ENCODE peak calls at places on chromosomes 4 and X, in six cellular contexts. One of them, this sample, is unnamed.

GRCh38 chr4:184806246-184806550 is 19.6 kb downstream of the ACSL1 start:
- DNase-seq in HEK293T: no peak
- DNase-seq in NCI-H2171 treated with DMSO at 0.1 percent for 48 hours: no peak
- DNase-seq in cardiac fibroblast: no peak
- DNase-seq in activated naive CD8-positive, alpha-beta T cell treated with anti-CD3 and anti-CD28 coated beads, Interleukin-2, amount 50 U/mL, for 24 hours: no peak
- DNase-seq in foreskin fibroblast: no peak
- DNase-seq in this sample: no peak

GRCh38 chrX:107831071-107831470 is 5.4 kb downstream of the MID2 start:
- DNase-seq in HEK293T: no peak
- DNase-seq in NCI-H2171 treated with DMSO at 0.1 percent for 48 hours: no peak
- DNase-seq in cardiac fibroblast: no peak
- DNase-seq in activated naive CD8-positive, alpha-beta T cell treated with anti-CD3 and anti-CD28 coated beads, Interleukin-2, amount 50 U/mL, for 24 hours: no peak
- DNase-seq in foreskin fibroblast: no peak
- DNase-seq in this sample: no peak

GRCh38 chr4:164949448-164950118 is 27.9 kb downstream of the TRIM61 start:
- DNase-seq in HEK293T: peak; percentile 28
- DNase-seq in NCI-H2171 treated with DMSO at 0.1 percent for 48 hours: no peak
- DNase-seq in cardiac fibroblast: no peak
- DNase-seq in activated naive CD8-positive, alpha-beta T cell treated with anti-CD3 and anti-CD28 coated beads, Interleukin-2, amount 50 U/mL, for 24 hours: no peak
- DNase-seq in foreskin fibroblast: peak; percentile 34
- DNase-seq in this sample: peak; percentile 13

GRCh38 chr4:7634611-7635010 is 199.9 kb upstream of the PSAPL1 start:
- DNase-seq in HEK293T: no peak
- DNase-seq in NCI-H2171 treated with DMSO at 0.1 percent for 48 hours: no peak
- DNase-seq in cardiac fibroblast: no peak
- DNase-seq in activated naive CD8-positive, alpha-beta T cell treated with anti-CD3 and anti-CD28 coated beads, Interleukin-2, amount 50 U/mL, for 24 hours: no peak
- DNase-seq in foreskin fibroblast: no peak
- DNase-seq in this sample: no peak

GRCh38 chr4:168600796-168601583 is 104.1 kb downstream of the PALLD start:
- DNase-seq in HEK293T: no peak
- DNase-seq in NCI-H2171 treated with DMSO at 0.1 percent for 48 hours: no peak
- DNase-seq in cardiac fibroblast: no peak
- DNase-seq in activated naive CD8-positive, alpha-beta T cell treated with anti-CD3 and anti-CD28 coated beads, Interleukin-2, amount 50 U/mL, for 24 hours: no peak
- DNase-seq in foreskin fibroblast: no peak
- DNase-seq in this sample: no peak

GRCh38 chrX:8484360-8484759 is 19.7 kb downstream of the VCX3B start:
- DNase-seq in HEK293T: no peak
- DNase-seq in NCI-H2171 treated with DMSO at 0.1 percent for 48 hours: peak; percentile 37
- DNase-seq in cardiac fibroblast: no peak
- DNase-seq in activated naive CD8-positive, alpha-beta T cell treated with anti-CD3 and anti-CD28 coated beads, Interleukin-2, amount 50 U/mL, for 24 hours: no peak
- DNase-seq in foreskin fibroblast: no peak
- DNase-seq in this sample: no peak

GRCh38 chr4:113935190-113935589 is 44.3 kb downstream of the ARSJ start:
- DNase-seq in HEK293T: no peak
- DNase-seq in NCI-H2171 treated with DMSO at 0.1 percent for 48 hours: no peak
- DNase-seq in cardiac fibroblast: peak; percentile 35
- DNase-seq in activated naive CD8-positive, alpha-beta T cell treated with anti-CD3 and anti-CD28 coated beads, Interleukin-2, amount 50 U/mL, for 24 hours: no peak
- DNase-seq in foreskin fibroblast: no peak
- DNase-seq in this sample: peak; percentile 39

GRCh38 chr4:128306992-128307581 is 19.5 kb upstream of the PGRMC2 start:
- DNase-seq in HEK293T: no peak
- DNase-seq in NCI-H2171 treated with DMSO at 0.1 percent for 48 hours: no peak
- DNase-seq in cardiac fibroblast: no peak
- DNase-seq in activated naive CD8-positive, alpha-beta T cell treated with anti-CD3 and anti-CD28 coated beads, Interleukin-2, amount 50 U/mL, for 24 hours: no peak
- DNase-seq in foreskin fibroblast: no peak
- DNase-seq in this sample: no peak

GRCh38 chr4:183078634-183079033 is 20.4 kb upstream of the WWC2 start:
- DNase-seq in HEK293T: no peak
- DNase-seq in NCI-H2171 treated with DMSO at 0.1 percent for 48 hours: no peak
- DNase-seq in cardiac fibroblast: no peak
- DNase-seq in activated naive CD8-positive, alpha-beta T cell treated with anti-CD3 and anti-CD28 coated beads, Interleukin-2, amount 50 U/mL, for 24 hours: no peak
- DNase-seq in foreskin fibroblast: no peak
- DNase-seq in this sample: no peak

GRCh38 chrX:133337250-133337649 is 78.0 kb downstream of the GPC4 start:
- DNase-seq in HEK293T: no peak
- DNase-seq in NCI-H2171 treated with DMSO at 0.1 percent for 48 hours: no peak
- DNase-seq in cardiac fibroblast: peak; percentile 0
- DNase-seq in activated naive CD8-positive, alpha-beta T cell treated with anti-CD3 and anti-CD28 coated beads, Interleukin-2, amount 50 U/mL, for 24 hours: no peak
- DNase-seq in foreskin fibroblast: no peak
- DNase-seq in this sample: no peak

GRCh38 chr4:110091426-110091825 is 107.0 kb downstream of the ELOVL6 start:
- DNase-seq in HEK293T: no peak
- DNase-seq in NCI-H2171 treated with DMSO at 0.1 percent for 48 hours: no peak
- DNase-seq in cardiac fibroblast: peak; percentile 44
- DNase-seq in activated naive CD8-positive, alpha-beta T cell treated with anti-CD3 and anti-CD28 coated beads, Interleukin-2, amount 50 U/mL, for 24 hours: no peak
- DNase-seq in foreskin fibroblast: peak; percentile 87
- DNase-seq in this sample: peak; percentile 80

GRCh38 chrX:32408389-32408788 is 803.0 kb downstream of the DMD start:
- DNase-seq in HEK293T: no peak
- DNase-seq in NCI-H2171 treated with DMSO at 0.1 percent for 48 hours: no peak
- DNase-seq in cardiac fibroblast: no peak
- DNase-seq in activated naive CD8-positive, alpha-beta T cell treated with anti-CD3 and anti-CD28 coated beads, Interleukin-2, amount 50 U/mL, for 24 hours: no peak
- DNase-seq in foreskin fibroblast: no peak
- DNase-seq in this sample: no peak

GRCh38 chr4:177047070-177047850 is 254.5 kb upstream of the VEGFC start:
- DNase-seq in HEK293T: peak; percentile 56
- DNase-seq in NCI-H2171 treated with DMSO at 0.1 percent for 48 hours: peak; percentile 12
- DNase-seq in cardiac fibroblast: peak; percentile 85
- DNase-seq in activated naive CD8-positive, alpha-beta T cell treated with anti-CD3 and anti-CD28 coated beads, Interleukin-2, amount 50 U/mL, for 24 hours: peak; percentile 62
- DNase-seq in foreskin fibroblast: peak; percentile 93
- DNase-seq in this sample: peak; percentile 58

GRCh38 chrX:11770320-11770719 is 12.3 kb downstream of the MSL3 start:
- DNase-seq in HEK293T: peak; percentile 69
- DNase-seq in NCI-H2171 treated with DMSO at 0.1 percent for 48 hours: peak; percentile 47
- DNase-seq in cardiac fibroblast: peak; percentile 71
- DNase-seq in activated naive CD8-positive, alpha-beta T cell treated with anti-CD3 and anti-CD28 coated beads, Interleukin-2, amount 50 U/mL, for 24 hours: no peak
- DNase-seq in foreskin fibroblast: peak; percentile 69
- DNase-seq in this sample: peak; percentile 46

GRCh38 chr4:118833192-118833820 is 2.6 kb downstream of the SEC24D start:
- DNase-seq in HEK293T: no peak
- DNase-seq in NCI-H2171 treated with DMSO at 0.1 percent for 48 hours: no peak
- DNase-seq in cardiac fibroblast: no peak
- DNase-seq in activated naive CD8-positive, alpha-beta T cell treated with anti-CD3 and anti-CD28 coated beads, Interleukin-2, amount 50 U/mL, for 24 hours: no peak
- DNase-seq in foreskin fibroblast: no peak
- DNase-seq in this sample: no peak

GRCh38 chrX:139759637-139760036 is 51.7 kb upstream of the MCF2 start:
- DNase-seq in HEK293T: peak; percentile 27
- DNase-seq in NCI-H2171 treated with DMSO at 0.1 percent for 48 hours: no peak
- DNase-seq in cardiac fibroblast: peak; percentile 30
- DNase-seq in activated naive CD8-positive, alpha-beta T cell treated with anti-CD3 and anti-CD28 coated beads, Interleukin-2, amount 50 U/mL, for 24 hours: no peak
- DNase-seq in foreskin fibroblast: peak; percentile 46
- DNase-seq in this sample: peak; percentile 11

GRCh38 chrX:132040066-132040465 is 17.0 kb downstream of the STK26 start:
- DNase-seq in HEK293T: no peak
- DNase-seq in NCI-H2171 treated with DMSO at 0.1 percent for 48 hours: no peak
- DNase-seq in cardiac fibroblast: no peak
- DNase-seq in activated naive CD8-positive, alpha-beta T cell treated with anti-CD3 and anti-CD28 coated beads, Interleukin-2, amount 50 U/mL, for 24 hours: no peak
- DNase-seq in foreskin fibroblast: no peak
- DNase-seq in this sample: no peak

GRCh38 chr4:143420227-143420626 is 83.6 kb downstream of the GAB1 start:
- DNase-seq in HEK293T: no peak
- DNase-seq in NCI-H2171 treated with DMSO at 0.1 percent for 48 hours: no peak
- DNase-seq in cardiac fibroblast: no peak
- DNase-seq in activated naive CD8-positive, alpha-beta T cell treated with anti-CD3 and anti-CD28 coated beads, Interleukin-2, amount 50 U/mL, for 24 hours: no peak
- DNase-seq in foreskin fibroblast: no peak
- DNase-seq in this sample: no peak

GRCh38 chr4:20022471-20022870 is 229.2 kb upstream of the SLIT2 start:
- DNase-seq in HEK293T: no peak
- DNase-seq in NCI-H2171 treated with DMSO at 0.1 percent for 48 hours: no peak
- DNase-seq in cardiac fibroblast: no peak
- DNase-seq in activated naive CD8-positive, alpha-beta T cell treated with anti-CD3 and anti-CD28 coated beads, Interleukin-2, amount 50 U/mL, for 24 hours: no peak
- DNase-seq in foreskin fibroblast: no peak
- DNase-seq in this sample: no peak

GRCh38 chr4:171849823-171850222 is 36.6 kb downstream of the GALNTL6 start:
- DNase-seq in HEK293T: no peak
- DNase-seq in NCI-H2171 treated with DMSO at 0.1 percent for 48 hours: no peak
- DNase-seq in cardiac fibroblast: no peak
- DNase-seq in activated naive CD8-positive, alpha-beta T cell treated with anti-CD3 and anti-CD28 coated beads, Interleukin-2, amount 50 U/mL, for 24 hours: no peak
- DNase-seq in foreskin fibroblast: no peak
- DNase-seq in this sample: no peak

GRCh38 chrX:143580266-143580665 is 55.6 kb downstream of the SLITRK4 start:
- DNase-seq in HEK293T: no peak
- DNase-seq in NCI-H2171 treated with DMSO at 0.1 percent for 48 hours: no peak
- DNase-seq in cardiac fibroblast: peak; percentile 91
- DNase-seq in activated naive CD8-positive, alpha-beta T cell treated with anti-CD3 and anti-CD28 coated beads, Interleukin-2, amount 50 U/mL, for 24 hours: no peak
- DNase-seq in foreskin fibroblast: no peak
- DNase-seq in this sample: no peak

GRCh38 chrX:65750674-65751469 is 83.4 kb downstream of the MSN start:
- DNase-seq in HEK293T: no peak
- DNase-seq in NCI-H2171 treated with DMSO at 0.1 percent for 48 hours: no peak
- DNase-seq in cardiac fibroblast: no peak
- DNase-seq in activated naive CD8-positive, alpha-beta T cell treated with anti-CD3 and anti-CD28 coated beads, Interleukin-2, amount 50 U/mL, for 24 hours: peak; percentile 22
- DNase-seq in foreskin fibroblast: no peak
- DNase-seq in this sample: no peak

GRCh38 chr4:147707892-147708672 is 23.8 kb upstream of the ARHGAP10 start:
- DNase-seq in HEK293T: peak; percentile 41
- DNase-seq in NCI-H2171 treated with DMSO at 0.1 percent for 48 hours: peak; percentile 15
- DNase-seq in cardiac fibroblast: peak; percentile 67
- DNase-seq in activated naive CD8-positive, alpha-beta T cell treated with anti-CD3 and anti-CD28 coated beads, Interleukin-2, amount 50 U/mL, for 24 hours: peak; percentile 54
- DNase-seq in foreskin fibroblast: peak; percentile 77
- DNase-seq in this sample: peak; percentile 33

GRCh38 chr4:115154826-115155225 is 41.4 kb upstream of the NDST4 start:
- DNase-seq in HEK293T: peak; percentile 13
- DNase-seq in NCI-H2171 treated with DMSO at 0.1 percent for 48 hours: peak; percentile 64
- DNase-seq in cardiac fibroblast: peak; percentile 3
- DNase-seq in activated naive CD8-positive, alpha-beta T cell treated with anti-CD3 and anti-CD28 coated beads, Interleukin-2, amount 50 U/mL, for 24 hours: no peak
- DNase-seq in foreskin fibroblast: peak; percentile 78
- DNase-seq in this sample: no peak

GRCh38 chrX:31222946-31223345 is 151.1 kb upstream of the FTHL17 start:
- DNase-seq in HEK293T: no peak
- DNase-seq in NCI-H2171 treated with DMSO at 0.1 percent for 48 hours: no peak
- DNase-seq in cardiac fibroblast: no peak
- DNase-seq in activated naive CD8-positive, alpha-beta T cell treated with anti-CD3 and anti-CD28 coated beads, Interleukin-2, amount 50 U/mL, for 24 hours: no peak
- DNase-seq in foreskin fibroblast: no peak
- DNase-seq in this sample: no peak

GRCh38 chrX:1909419-1910206 is 294.8 kb downstream of the ASMT start:
- DNase-seq in HEK293T: no peak
- DNase-seq in NCI-H2171 treated with DMSO at 0.1 percent for 48 hours: no peak
- DNase-seq in cardiac fibroblast: no peak
- DNase-seq in activated naive CD8-positive, alpha-beta T cell treated with anti-CD3 and anti-CD28 coated beads, Interleukin-2, amount 50 U/mL, for 24 hours: no peak
- DNase-seq in foreskin fibroblast: no peak
- DNase-seq in this sample: no peak

GRCh38 chr4:83208776-83209365 is 75.7 kb downstream of the COQ2 start:
- DNase-seq in HEK293T: no peak
- DNase-seq in NCI-H2171 treated with DMSO at 0.1 percent for 48 hours: no peak
- DNase-seq in cardiac fibroblast: no peak
- DNase-seq in activated naive CD8-positive, alpha-beta T cell treated with anti-CD3 and anti-CD28 coated beads, Interleukin-2, amount 50 U/mL, for 24 hours: no peak
- DNase-seq in foreskin fibroblast: peak; percentile 74
- DNase-seq in this sample: no peak

GRCh38 chr4:84530871-84531270 is 31.8 kb upstream of the NKX6-1 start:
- DNase-seq in HEK293T: no peak
- DNase-seq in NCI-H2171 treated with DMSO at 0.1 percent for 48 hours: no peak
- DNase-seq in cardiac fibroblast: peak; percentile 5
- DNase-seq in activated naive CD8-positive, alpha-beta T cell treated with anti-CD3 and anti-CD28 coated beads, Interleukin-2, amount 50 U/mL, for 24 hours: no peak
- DNase-seq in foreskin fibroblast: peak; percentile 54
- DNase-seq in this sample: peak; percentile 1

GRCh38 chr4:663438-664428 is 10.3 kb downstream of the ATP5ME start:
- DNase-seq in HEK293T: no peak
- DNase-seq in NCI-H2171 treated with DMSO at 0.1 percent for 48 hours: peak; percentile 66
- DNase-seq in cardiac fibroblast: no peak
- DNase-seq in activated naive CD8-positive, alpha-beta T cell treated with anti-CD3 and anti-CD28 coated beads, Interleukin-2, amount 50 U/mL, for 24 hours: peak; percentile 81
- DNase-seq in foreskin fibroblast: peak; percentile 13
- DNase-seq in this sample: no peak

GRCh38 chrX:147550217-147550616 is 361.5 kb upstream of the FMR1 start:
- DNase-seq in HEK293T: peak; percentile 20
- DNase-seq in NCI-H2171 treated with DMSO at 0.1 percent for 48 hours: peak; percentile 1
- DNase-seq in cardiac fibroblast: no peak
- DNase-seq in activated naive CD8-positive, alpha-beta T cell treated with anti-CD3 and anti-CD28 coated beads, Interleukin-2, amount 50 U/mL, for 24 hours: peak; percentile 1
- DNase-seq in foreskin fibroblast: no peak
- DNase-seq in this sample: no peak

GRCh38 chr4:20520901-20521300 is 179.4 kb upstream of the PACRGL start:
- DNase-seq in HEK293T: no peak
- DNase-seq in NCI-H2171 treated with DMSO at 0.1 percent for 48 hours: no peak
- DNase-seq in cardiac fibroblast: peak; percentile 34
- DNase-seq in activated naive CD8-positive, alpha-beta T cell treated with anti-CD3 and anti-CD28 coated beads, Interleukin-2, amount 50 U/mL, for 24 hours: no peak
- DNase-seq in foreskin fibroblast: peak; percentile 76
- DNase-seq in this sample: peak; percentile 60

GRCh38 chr4:110106946-110107325 is 91.5 kb downstream of the ELOVL6 start:
- DNase-seq in HEK293T: no peak
- DNase-seq in NCI-H2171 treated with DMSO at 0.1 percent for 48 hours: no peak
- DNase-seq in cardiac fibroblast: peak; percentile 65
- DNase-seq in activated naive CD8-positive, alpha-beta T cell treated with anti-CD3 and anti-CD28 coated beads, Interleukin-2, amount 50 U/mL, for 24 hours: no peak
- DNase-seq in foreskin fibroblast: peak; percentile 65
- DNase-seq in this sample: peak; percentile 65

GRCh38 chrX:103215037-103215767 is at the start of gene BEX4:
- DNase-seq in HEK293T: peak; percentile 88
- DNase-seq in NCI-H2171 treated with DMSO at 0.1 percent for 48 hours: peak; percentile 55
- DNase-seq in cardiac fibroblast: peak; percentile 69
- DNase-seq in activated naive CD8-positive, alpha-beta T cell treated with anti-CD3 and anti-CD28 coated beads, Interleukin-2, amount 50 U/mL, for 24 hours: peak; percentile 80
- DNase-seq in foreskin fibroblast: peak; percentile 86
- DNase-seq in this sample: peak; percentile 57

GRCh38 chr4:27062256-27062655 is 201.6 kb downstream of the STIM2 start:
- DNase-seq in HEK293T: no peak
- DNase-seq in NCI-H2171 treated with DMSO at 0.1 percent for 48 hours: no peak
- DNase-seq in cardiac fibroblast: no peak
- DNase-seq in activated naive CD8-positive, alpha-beta T cell treated with anti-CD3 and anti-CD28 coated beads, Interleukin-2, amount 50 U/mL, for 24 hours: no peak
- DNase-seq in foreskin fibroblast: no peak
- DNase-seq in this sample: no peak

GRCh38 chr4:7802093-7802726 is 137.5 kb downstream of the AFAP1 start:
- DNase-seq in HEK293T: peak; percentile 84
- DNase-seq in NCI-H2171 treated with DMSO at 0.1 percent for 48 hours: peak; percentile 59
- DNase-seq in cardiac fibroblast: peak; percentile 91
- DNase-seq in activated naive CD8-positive, alpha-beta T cell treated with anti-CD3 and anti-CD28 coated beads, Interleukin-2, amount 50 U/mL, for 24 hours: peak; percentile 81
- DNase-seq in foreskin fibroblast: peak; percentile 92
- DNase-seq in this sample: peak; percentile 57

GRCh38 chr4:15754323-15754722 is 23.8 kb upstream of the CD38 start:
- DNase-seq in HEK293T: no peak
- DNase-seq in NCI-H2171 treated with DMSO at 0.1 percent for 48 hours: no peak
- DNase-seq in cardiac fibroblast: peak; percentile 44
- DNase-seq in activated naive CD8-positive, alpha-beta T cell treated with anti-CD3 and anti-CD28 coated beads, Interleukin-2, amount 50 U/mL, for 24 hours: peak; percentile 31
- DNase-seq in foreskin fibroblast: no peak
- DNase-seq in this sample: no peak

GRCh38 chr4:151029537-151029936 is 14.5 kb upstream of the LRBA start:
- DNase-seq in HEK293T: no peak
- DNase-seq in NCI-H2171 treated with DMSO at 0.1 percent for 48 hours: no peak
- DNase-seq in cardiac fibroblast: no peak
- DNase-seq in activated naive CD8-positive, alpha-beta T cell treated with anti-CD3 and anti-CD28 coated beads, Interleukin-2, amount 50 U/mL, for 24 hours: peak; percentile 25
- DNase-seq in foreskin fibroblast: no peak
- DNase-seq in this sample: no peak